ENCODE peak calls at places on chromosomes 4 and X, in nine cellular contexts. One of them, this sample, is unnamed. For H3K9me3, the result is how much of the 10 kb centered on the place peaks cover.

GRCh38 chr4:112648263-112649054 is 11.5 kb downstream of the LARP7 start:
- DNase-seq in astrocyte: peak
- DNase-seq in prostate gland: no peak
- DNase-seq in psoas muscle: no peak
- DNase-seq in GM23248: no peak
- DNase-seq in testis: no peak
- DNase-seq in CD4-positive, alpha-beta T cell: no peak
- DNase-seq in lung: no peak
- DNase-seq in upper lobe of right lung: no peak
- DNase-seq in this sample: no peak

GRCh38 chr4:26131053-26131452 is 189.8 kb upstream of the RBPJ start:
- DNase-seq in astrocyte: no peak
- DNase-seq in prostate gland: no peak
- DNase-seq in psoas muscle: no peak
- DNase-seq in GM23248: no peak
- DNase-seq in testis: no peak
- DNase-seq in CD4-positive, alpha-beta T cell: no peak
- DNase-seq in lung: no peak
- DNase-seq in upper lobe of right lung: no peak
- DNase-seq in this sample: no peak

GRCh38 chr4:143531368-143531767 is 17.9 kb downstream of the SMARCA5 start:
- DNase-seq in astrocyte: no peak
- DNase-seq in prostate gland: no peak
- DNase-seq in psoas muscle: no peak
- DNase-seq in GM23248: peak
- DNase-seq in testis: no peak
- DNase-seq in CD4-positive, alpha-beta T cell: no peak
- DNase-seq in lung: no peak
- DNase-seq in upper lobe of right lung: no peak
- DNase-seq in this sample: no peak

GRCh38 chr4:155777971-155778710 is 19.3 kb downstream of the GUCY1B1 start:
- DNase-seq in astrocyte: peak
- DNase-seq in prostate gland: peak
- DNase-seq in psoas muscle: no peak
- DNase-seq in GM23248: peak
- DNase-seq in testis: no peak
- DNase-seq in CD4-positive, alpha-beta T cell: no peak
- DNase-seq in lung: no peak
- DNase-seq in upper lobe of right lung: no peak
- DNase-seq in this sample: peak

GRCh38 chr4:2482693-2483092 is 13.8 kb downstream of the RNF4 start:
- DNase-seq in astrocyte: peak
- DNase-seq in prostate gland: no peak
- DNase-seq in psoas muscle: peak
- DNase-seq in GM23248: peak
- DNase-seq in testis: peak
- DNase-seq in CD4-positive, alpha-beta T cell: no peak
- DNase-seq in lung: no peak
- DNase-seq in upper lobe of right lung: no peak
- DNase-seq in this sample: no peak

GRCh38 chr4:5708829-5709680 is 696 bp upstream of the EVC2 start:
- DNase-seq in astrocyte: no peak
- DNase-seq in prostate gland: no peak
- DNase-seq in psoas muscle: no peak
- DNase-seq in GM23248: no peak
- DNase-seq in testis: no peak
- DNase-seq in CD4-positive, alpha-beta T cell: no peak
- DNase-seq in lung: no peak
- DNase-seq in upper lobe of right lung: no peak
- DNase-seq in this sample: no peak

GRCh38 chr4:65367306-65367705 is 303.0 kb downstream of the EPHA5 start:
- DNase-seq in astrocyte: peak
- DNase-seq in prostate gland: no peak
- DNase-seq in psoas muscle: no peak
- DNase-seq in GM23248: peak
- DNase-seq in testis: no peak
- DNase-seq in CD4-positive, alpha-beta T cell: no peak
- DNase-seq in lung: no peak
- DNase-seq in upper lobe of right lung: no peak
- DNase-seq in this sample: peak

GRCh38 chr4:14856076-14856926 is 146.0 kb upstream of the CPEB2 start:
- DNase-seq in astrocyte: peak
- DNase-seq in prostate gland: peak
- DNase-seq in psoas muscle: peak
- DNase-seq in GM23248: peak
- DNase-seq in testis: no peak
- DNase-seq in CD4-positive, alpha-beta T cell: no peak
- DNase-seq in lung: peak
- DNase-seq in upper lobe of right lung: no peak
- DNase-seq in this sample: peak

GRCh38 chr4:88858752-88859151 is 161.1 kb upstream of the NAP1L5 start:
- DNase-seq in astrocyte: no peak
- DNase-seq in prostate gland: no peak
- DNase-seq in psoas muscle: no peak
- DNase-seq in GM23248: no peak
- DNase-seq in testis: peak
- DNase-seq in CD4-positive, alpha-beta T cell: no peak
- DNase-seq in lung: no peak
- DNase-seq in upper lobe of right lung: no peak
- DNase-seq in this sample: no peak

GRCh38 chrX:39938466-39938865 is 159.3 kb downstream of the BCOR start:
- DNase-seq in astrocyte: no peak
- DNase-seq in prostate gland: no peak
- DNase-seq in psoas muscle: no peak
- DNase-seq in GM23248: no peak
- DNase-seq in testis: no peak
- DNase-seq in CD4-positive, alpha-beta T cell: no peak
- DNase-seq in lung: no peak
- DNase-seq in upper lobe of right lung: no peak
- DNase-seq in this sample: no peak

GRCh38 chr4:8653326-8654000 is 60.9 kb downstream of the CPZ start:
- DNase-seq in astrocyte: no peak
- DNase-seq in prostate gland: no peak
- DNase-seq in psoas muscle: no peak
- DNase-seq in GM23248: no peak
- DNase-seq in testis: no peak
- DNase-seq in CD4-positive, alpha-beta T cell: no peak
- DNase-seq in lung: no peak
- DNase-seq in upper lobe of right lung: peak
- DNase-seq in this sample: no peak

GRCh38 chr4:20266215-20267082 is 14.7 kb downstream of the SLIT2 start:
- DNase-seq in astrocyte: peak
- DNase-seq in prostate gland: no peak
- DNase-seq in psoas muscle: no peak
- DNase-seq in GM23248: peak
- DNase-seq in testis: peak
- DNase-seq in CD4-positive, alpha-beta T cell: no peak
- DNase-seq in lung: no peak
- DNase-seq in upper lobe of right lung: no peak
- DNase-seq in this sample: no peak

GRCh38 chrX:103919336-103919682 is 43.1 kb upstream of the TMSB15B start:
- DNase-seq in astrocyte: peak
- DNase-seq in prostate gland: no peak
- DNase-seq in psoas muscle: no peak
- DNase-seq in GM23248: peak
- DNase-seq in testis: no peak
- DNase-seq in CD4-positive, alpha-beta T cell: no peak
- DNase-seq in lung: no peak
- DNase-seq in upper lobe of right lung: no peak
- DNase-seq in this sample: no peak

GRCh38 chr4:4384837-4385236 is 2.1 kb upstream of the NSG1 start:
- DNase-seq in astrocyte: no peak
- DNase-seq in prostate gland: no peak
- DNase-seq in psoas muscle: no peak
- DNase-seq in GM23248: peak
- DNase-seq in testis: peak
- DNase-seq in CD4-positive, alpha-beta T cell: no peak
- DNase-seq in lung: no peak
- DNase-seq in upper lobe of right lung: no peak
- DNase-seq in this sample: no peak

GRCh38 chr4:45578874-45579273 is 545.0 kb downstream of the GABRG1 start:
- DNase-seq in astrocyte: no peak
- DNase-seq in prostate gland: no peak
- DNase-seq in psoas muscle: no peak
- DNase-seq in GM23248: no peak
- DNase-seq in testis: no peak
- DNase-seq in CD4-positive, alpha-beta T cell: no peak
- DNase-seq in lung: no peak
- DNase-seq in upper lobe of right lung: no peak
- DNase-seq in this sample: no peak

GRCh38 chrX:69022430-69022829 is 142.8 kb downstream of the PJA1 start:
- DNase-seq in astrocyte: no peak
- DNase-seq in prostate gland: no peak
- DNase-seq in psoas muscle: no peak
- DNase-seq in GM23248: no peak
- DNase-seq in testis: no peak
- DNase-seq in CD4-positive, alpha-beta T cell: no peak
- DNase-seq in lung: peak
- DNase-seq in upper lobe of right lung: no peak
- DNase-seq in this sample: no peak

GRCh38 chrX:41526925-41527324 is 79.8 kb downstream of the NYX start:
- DNase-seq in astrocyte: peak
- DNase-seq in prostate gland: no peak
- DNase-seq in psoas muscle: no peak
- DNase-seq in GM23248: peak
- DNase-seq in testis: no peak
- DNase-seq in CD4-positive, alpha-beta T cell: no peak
- DNase-seq in lung: no peak
- DNase-seq in upper lobe of right lung: no peak
- DNase-seq in this sample: peak

GRCh38 chrX:698246-698645 is 67.7 kb downstream of the SHOX start:
- DNase-seq in astrocyte: no peak
- DNase-seq in prostate gland: no peak
- DNase-seq in psoas muscle: no peak
- DNase-seq in GM23248: no peak
- DNase-seq in testis: no peak
- DNase-seq in CD4-positive, alpha-beta T cell: no peak
- DNase-seq in lung: no peak
- DNase-seq in upper lobe of right lung: no peak
- DNase-seq in this sample: no peak
- H3K9me3 ChIP-seq in astrocyte: under half
- H3K9me3 ChIP-seq in prostate gland: under half
- H3K9me3 ChIP-seq in psoas muscle: under half
- H3K9me3 ChIP-seq in GM23248: under half
- H3K9me3 ChIP-seq in testis: under half
- H3K9me3 ChIP-seq in CD4-positive, alpha-beta T cell: under half
- H3K9me3 ChIP-seq in lung: under half
- H3K9me3 ChIP-seq in upper lobe of right lung: under half
- H3K9me3 ChIP-seq in this sample: under half

DNA sequence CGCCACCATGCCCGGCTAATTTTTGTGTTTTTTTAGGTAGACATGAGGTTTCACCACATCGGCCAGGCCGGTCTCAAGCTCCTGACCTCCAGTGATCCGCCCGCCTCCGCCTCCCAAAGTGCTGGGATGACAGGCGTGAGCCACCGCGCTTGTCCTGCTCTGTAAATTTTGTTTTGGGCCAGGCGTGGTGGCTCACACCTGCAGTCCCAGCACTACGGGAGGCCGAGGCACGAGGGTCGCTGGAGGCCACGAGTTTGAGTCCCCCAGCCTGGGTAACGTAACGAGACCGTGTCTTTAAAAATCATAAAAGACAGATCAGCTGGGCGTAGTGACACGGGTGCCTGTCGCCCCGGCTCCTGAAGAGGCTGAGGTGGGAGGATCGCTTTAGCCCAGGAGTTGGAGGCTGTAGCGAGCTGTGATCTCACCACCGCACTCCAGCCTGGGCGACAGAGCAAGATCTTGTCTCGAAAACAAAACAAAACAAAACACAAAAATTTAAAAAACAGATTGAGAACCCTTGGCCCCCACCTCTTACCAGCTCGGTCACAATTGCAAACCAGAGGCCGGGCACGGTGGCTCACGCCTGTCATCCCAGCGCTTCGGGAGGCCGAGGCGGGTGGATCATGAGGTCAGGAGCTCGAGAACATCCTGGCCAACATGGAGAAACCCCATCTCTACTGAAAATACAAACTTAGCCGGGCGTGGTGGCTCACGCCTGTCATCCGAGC is 34.0 kb upstream of the PPP2R3B start:
- DNase-seq in astrocyte: no peak
- DNase-seq in prostate gland: no peak
- DNase-seq in psoas muscle: no peak
- DNase-seq in GM23248: no peak
- DNase-seq in testis: no peak
- DNase-seq in CD4-positive, alpha-beta T cell: no peak
- DNase-seq in lung: no peak
- DNase-seq in upper lobe of right lung: no peak
- DNase-seq in this sample: no peak
- H3K9me3 ChIP-seq in astrocyte: under half
- H3K9me3 ChIP-seq in prostate gland: under half
- H3K9me3 ChIP-seq in psoas muscle: under half
- H3K9me3 ChIP-seq in GM23248: under half
- H3K9me3 ChIP-seq in testis: under half
- H3K9me3 ChIP-seq in CD4-positive, alpha-beta T cell: under half
- H3K9me3 ChIP-seq in lung: under half
- H3K9me3 ChIP-seq in upper lobe of right lung: under half
- H3K9me3 ChIP-seq in this sample: under half

DNA sequence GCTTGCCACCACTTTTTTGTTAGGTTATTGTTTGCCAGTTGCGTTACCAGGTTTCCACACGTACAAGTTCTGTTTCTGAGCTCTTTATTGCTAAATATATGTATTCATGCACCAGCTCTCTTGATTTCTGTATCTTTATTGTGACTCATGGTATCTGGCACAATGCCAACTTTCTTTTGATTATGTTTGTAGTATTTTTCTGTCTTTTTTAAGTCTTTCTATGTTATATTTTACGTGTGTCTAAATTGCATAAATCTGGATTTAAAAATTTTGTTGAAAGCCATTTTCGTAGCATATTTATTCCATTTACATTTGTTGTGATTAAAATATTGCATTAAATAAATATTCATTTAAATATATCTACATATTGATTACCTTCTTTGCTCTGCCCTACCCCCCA is 73.8 kb downstream of the KDM6A start:
- DNase-seq in astrocyte: peak
- DNase-seq in prostate gland: no peak
- DNase-seq in psoas muscle: no peak
- DNase-seq in GM23248: no peak
- DNase-seq in testis: no peak
- DNase-seq in CD4-positive, alpha-beta T cell: no peak
- DNase-seq in lung: no peak
- DNase-seq in upper lobe of right lung: no peak
- DNase-seq in this sample: no peak
- H3K9me3 ChIP-seq in astrocyte: under half
- H3K9me3 ChIP-seq in prostate gland: under half
- H3K9me3 ChIP-seq in psoas muscle: under half
- H3K9me3 ChIP-seq in GM23248: under half
- H3K9me3 ChIP-seq in testis: under half
- H3K9me3 ChIP-seq in CD4-positive, alpha-beta T cell: under half
- H3K9me3 ChIP-seq in lung: under half
- H3K9me3 ChIP-seq in upper lobe of right lung: under half
- H3K9me3 ChIP-seq in this sample: under half

DNA sequence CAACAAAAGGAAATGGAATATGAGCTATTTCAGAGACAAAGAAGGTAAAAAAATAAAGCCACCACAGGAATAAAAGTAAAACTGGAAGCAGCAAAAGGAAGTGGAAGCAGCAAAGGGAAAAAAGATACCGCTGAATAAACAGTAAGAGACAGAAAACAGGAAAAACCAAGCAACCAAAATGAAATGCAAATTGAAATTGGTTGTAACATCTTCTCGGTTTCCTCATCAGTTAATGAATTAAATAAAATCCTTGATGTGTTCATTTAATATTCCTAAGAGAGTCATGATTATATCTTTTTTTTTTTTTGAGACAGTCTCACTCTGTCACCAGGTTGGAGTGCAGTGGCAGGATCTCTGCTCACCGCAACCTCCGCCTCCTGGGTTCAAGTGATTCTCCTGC is 132.8 kb downstream of the DLG3 start:
- DNase-seq in astrocyte: no peak
- DNase-seq in prostate gland: no peak
- DNase-seq in psoas muscle: no peak
- DNase-seq in GM23248: no peak
- DNase-seq in testis: no peak
- DNase-seq in CD4-positive, alpha-beta T cell: no peak
- DNase-seq in lung: no peak
- DNase-seq in upper lobe of right lung: no peak
- DNase-seq in this sample: no peak
- H3K9me3 ChIP-seq in astrocyte: under half
- H3K9me3 ChIP-seq in prostate gland: under half
- H3K9me3 ChIP-seq in psoas muscle: under half
- H3K9me3 ChIP-seq in GM23248: under half
- H3K9me3 ChIP-seq in testis: under half
- H3K9me3 ChIP-seq in CD4-positive, alpha-beta T cell: under half
- H3K9me3 ChIP-seq in lung: under half
- H3K9me3 ChIP-seq in upper lobe of right lung: under half
- H3K9me3 ChIP-seq in this sample: under half